ENCODE peak calls at places on chromosomes 4 and X, in seven cellular contexts. One of them, this sample, is unnamed.

GRCh38 chr4:139651282-139652194 is 14.1 kb upstream of the MGST2 start:
- DNase-seq in HCT116: peak; percentile 77
- DNase-seq in neural progenitor cell: peak; percentile 79
- DNase-seq in GM23248: peak; percentile 82
- DNase-seq in SK-N-SH: peak; percentile 64
- DNase-seq in GM23338: peak; percentile 89
- DNase-seq in OCI-LY7: peak; percentile 74
- DNase-seq in this sample: peak; percentile 68

GRCh38 chrX:51608071-51608470 is 10.6 kb downstream of the CENPVL3 start:
- DNase-seq in neural progenitor cell: no peak
- DNase-seq in GM23338: no peak
- DNase-seq in OCI-LY7: no peak
- DNase-seq in SK-N-SH: no peak
- DNase-seq in HCT116: no peak
- DNase-seq in GM23248: peak; percentile 57
- DNase-seq in this sample: no peak

GRCh38 chr4:15149234-15149841 is 147.1 kb downstream of the CPEB2 start:
- DNase-seq in GM23248: peak; percentile 65
- DNase-seq in HCT116: no peak
- DNase-seq in SK-N-SH: no peak
- DNase-seq in GM23338: no peak
- DNase-seq in OCI-LY7: no peak
- DNase-seq in neural progenitor cell: no peak
- DNase-seq in this sample: peak; percentile 13

GRCh38 chr4:116016201-116016600 is 902.8 kb upstream of the NDST4 start:
- DNase-seq in neural progenitor cell: no peak
- DNase-seq in HCT116: peak; percentile 18
- DNase-seq in GM23248: peak; percentile 58
- DNase-seq in OCI-LY7: no peak
- DNase-seq in GM23338: peak; percentile 12
- DNase-seq in SK-N-SH: no peak
- DNase-seq in this sample: peak; percentile 92

GRCh38 chr4:40915318-40916217 is 165.8 kb downstream of the NSUN7 start:
- DNase-seq in HCT116: no peak
- DNase-seq in OCI-LY7: no peak
- DNase-seq in GM23338: no peak
- DNase-seq in GM23248: peak; percentile 83
- DNase-seq in neural progenitor cell: peak; percentile 29
- DNase-seq in SK-N-SH: no peak
- DNase-seq in this sample: no peak

GRCh38 chr4:173217075-173217474 is 48.5 kb downstream of the GALNT7 start:
- DNase-seq in GM23338: no peak
- DNase-seq in GM23248: no peak
- DNase-seq in SK-N-SH: no peak
- DNase-seq in neural progenitor cell: no peak
- DNase-seq in HCT116: no peak
- DNase-seq in OCI-LY7: no peak
- DNase-seq in this sample: no peak

GRCh38 chrX:43750248-43750676 is 94.2 kb downstream of the MAOA start:
- DNase-seq in SK-N-SH: peak; percentile 48
- DNase-seq in GM23248: peak; percentile 59
- DNase-seq in neural progenitor cell: peak; percentile 80
- DNase-seq in OCI-LY7: peak; percentile 61
- DNase-seq in GM23338: peak; percentile 76
- DNase-seq in HCT116: peak; percentile 31
- DNase-seq in this sample: peak; percentile 71

GRCh38 chr4:70739496-70740337 is 18.0 kb downstream of the RUFY3 start:
- DNase-seq in OCI-LY7: no peak
- DNase-seq in GM23248: no peak
- DNase-seq in HCT116: no peak
- DNase-seq in neural progenitor cell: peak; percentile 26
- DNase-seq in SK-N-SH: no peak
- DNase-seq in GM23338: peak; percentile 21
- DNase-seq in this sample: no peak

GRCh38 chr4:77595361-77595973 is 10.2 kb upstream of the CXCL13 start:
- DNase-seq in SK-N-SH: no peak
- DNase-seq in neural progenitor cell: no peak
- DNase-seq in GM23248: no peak
- DNase-seq in OCI-LY7: no peak
- DNase-seq in GM23338: no peak
- DNase-seq in HCT116: no peak
- DNase-seq in this sample: no peak

GRCh38 chr4:101252721-101253120 is 94.6 kb downstream of the PPP3CA start:
- DNase-seq in SK-N-SH: no peak
- DNase-seq in OCI-LY7: no peak
- DNase-seq in neural progenitor cell: no peak
- DNase-seq in GM23338: no peak
- DNase-seq in GM23248: peak; percentile 39
- DNase-seq in HCT116: no peak
- DNase-seq in this sample: no peak

GRCh38 chrX:4263005-4263404 is 549.6 kb upstream of the PRKX start:
- DNase-seq in HCT116: no peak
- DNase-seq in GM23248: peak; percentile 2
- DNase-seq in GM23338: peak; percentile 49
- DNase-seq in SK-N-SH: peak; percentile 16
- DNase-seq in neural progenitor cell: peak; percentile 20
- DNase-seq in OCI-LY7: no peak
- DNase-seq in this sample: peak; percentile 52

GRCh38 chrX:139932901-139933796 is at the start of gene ATP11C:
- DNase-seq in GM23338: peak; percentile 78
- DNase-seq in SK-N-SH: peak; percentile 89
- DNase-seq in OCI-LY7: peak; percentile 86
- DNase-seq in HCT116: peak; percentile 47
- DNase-seq in GM23248: peak; percentile 87
- DNase-seq in neural progenitor cell: peak; percentile 88
- DNase-seq in this sample: peak; percentile 80

GRCh38 chr4:75046641-75047040 is 113.7 kb downstream of the PARM1 start:
- DNase-seq in neural progenitor cell: no peak
- DNase-seq in GM23338: no peak
- DNase-seq in HCT116: no peak
- DNase-seq in SK-N-SH: no peak
- DNase-seq in OCI-LY7: no peak
- DNase-seq in GM23248: no peak
- DNase-seq in this sample: no peak

GRCh38 chr4:6225469-6225868 is 25.1 kb upstream of the JAKMIP1 start:
- DNase-seq in HCT116: no peak
- DNase-seq in neural progenitor cell: peak; percentile 79
- DNase-seq in GM23338: peak; percentile 84
- DNase-seq in OCI-LY7: peak; percentile 23
- DNase-seq in SK-N-SH: no peak
- DNase-seq in GM23248: peak; percentile 43
- DNase-seq in this sample: peak; percentile 28

GRCh38 chrX:112628288-112628687 is 51.5 kb downstream of the LHFPL1 start:
- DNase-seq in neural progenitor cell: no peak
- DNase-seq in HCT116: no peak
- DNase-seq in GM23248: no peak
- DNase-seq in GM23338: no peak
- DNase-seq in SK-N-SH: no peak
- DNase-seq in OCI-LY7: no peak
- DNase-seq in this sample: no peak

GRCh38 chrX:129759576-129760061 is 20.1 kb upstream of the SASH3 start:
- DNase-seq in OCI-LY7: no peak
- DNase-seq in HCT116: no peak
- DNase-seq in GM23248: peak; percentile 53
- DNase-seq in SK-N-SH: no peak
- DNase-seq in neural progenitor cell: peak; percentile 34
- DNase-seq in GM23338: peak; percentile 2
- DNase-seq in this sample: peak; percentile 55

GRCh38 chr4:139872274-139872673 is 206.7 kb downstream of the MGST2 start:
- DNase-seq in GM23338: no peak
- DNase-seq in GM23248: peak; percentile 97
- DNase-seq in OCI-LY7: no peak
- DNase-seq in SK-N-SH: no peak
- DNase-seq in neural progenitor cell: no peak
- DNase-seq in HCT116: no peak
- DNase-seq in this sample: peak; percentile 87

GRCh38 chrX:47144626-47145407 is at the start of the genes NDUFB11 and RBM10:
- DNase-seq in SK-N-SH: peak; percentile 87
- DNase-seq in neural progenitor cell: peak; percentile 95
- DNase-seq in GM23338: peak; percentile 95
- DNase-seq in GM23248: peak; percentile 95
- DNase-seq in HCT116: peak; percentile 87
- DNase-seq in OCI-LY7: peak; percentile 94
- DNase-seq in this sample: peak; percentile 93

GRCh38 chr4:21769404-21770147 is 179.0 kb downstream of the KCNIP4 start:
- DNase-seq in OCI-LY7: no peak
- DNase-seq in GM23338: no peak
- DNase-seq in GM23248: peak; percentile 70
- DNase-seq in HCT116: no peak
- DNase-seq in neural progenitor cell: no peak
- DNase-seq in SK-N-SH: no peak
- DNase-seq in this sample: peak; percentile 79

GRCh38 chr4:60780874-60781273 is 419.3 kb upstream of the ADGRL3 start:
- DNase-seq in GM23248: no peak
- DNase-seq in SK-N-SH: no peak
- DNase-seq in OCI-LY7: no peak
- DNase-seq in neural progenitor cell: no peak
- DNase-seq in GM23338: no peak
- DNase-seq in HCT116: no peak
- DNase-seq in this sample: peak; percentile 77

GRCh38 chr4:68129793-68130192 is at the start of gene TMPRSS11F:
- DNase-seq in HCT116: peak; percentile 34
- DNase-seq in neural progenitor cell: no peak
- DNase-seq in GM23338: peak; percentile 36
- DNase-seq in SK-N-SH: no peak
- DNase-seq in OCI-LY7: no peak
- DNase-seq in GM23248: no peak
- DNase-seq in this sample: peak; percentile 78

GRCh38 chr4:126354784-126355183 is 1040.0 kb downstream of the FAT4 start:
- DNase-seq in HCT116: no peak
- DNase-seq in OCI-LY7: no peak
- DNase-seq in GM23248: no peak
- DNase-seq in neural progenitor cell: no peak
- DNase-seq in SK-N-SH: no peak
- DNase-seq in GM23338: no peak
- DNase-seq in this sample: peak; percentile 2

GRCh38 chr4:83216856-83217683 is 67.5 kb downstream of the COQ2 start:
- DNase-seq in HCT116: no peak
- DNase-seq in GM23338: no peak
- DNase-seq in GM23248: no peak
- DNase-seq in neural progenitor cell: no peak
- DNase-seq in OCI-LY7: no peak
- DNase-seq in SK-N-SH: no peak
- DNase-seq in this sample: no peak
- TF ChIP-seq EZH2phosphoT487 in HCT116: no peak
- TF ChIP-seq EZH2phosphoT487 in GM23338: no peak
- TF ChIP-seq EZH2phosphoT487 in GM23248: no peak
- TF ChIP-seq EZH2phosphoT487 in neural progenitor cell: no peak
- TF ChIP-seq EZH2phosphoT487 in OCI-LY7: no peak
- TF ChIP-seq EZH2phosphoT487 in SK-N-SH: no peak
- TF ChIP-seq EZH2phosphoT487 in this sample: no peak

GRCh38 chr4:105808030-105808429 is 87.2 kb upstream of the NPNT start:
- DNase-seq in GM23338: no peak
- DNase-seq in HCT116: no peak
- DNase-seq in OCI-LY7: no peak
- DNase-seq in SK-N-SH: no peak
- DNase-seq in GM23248: no peak
- DNase-seq in neural progenitor cell: no peak
- DNase-seq in this sample: no peak
- H3K4me3 ChIP-seq in GM23338: no peak overlapping the region
- H3K4me3 ChIP-seq in HCT116: no peak overlapping the region
- H3K4me3 ChIP-seq in OCI-LY7: no peak overlapping the region
- H3K4me3 ChIP-seq in SK-N-SH: peak overlapping the region; percentile 44
- H3K4me3 ChIP-seq in GM23248: no peak overlapping the region
- H3K4me3 ChIP-seq in neural progenitor cell: no peak overlapping the region
- H3K4me3 ChIP-seq in this sample: no peak overlapping the region

GRCh38 chr4:88880001-88880400 is 177.0 kb downstream of the FAM13A start:
- DNase-seq in SK-N-SH: no peak
- DNase-seq in HCT116: no peak
- DNase-seq in GM23248: no peak
- DNase-seq in GM23338: no peak
- DNase-seq in OCI-LY7: no peak
- DNase-seq in neural progenitor cell: no peak
- DNase-seq in this sample: no peak
- H3K27ac ChIP-seq in SK-N-SH: no peak overlapping the region
- H3K27ac ChIP-seq in HCT116: no peak overlapping the region
- H3K27ac ChIP-seq in GM23248: no peak overlapping the region
- H3K27ac ChIP-seq in GM23338: no peak overlapping the region
- H3K27ac ChIP-seq in OCI-LY7: no peak overlapping the region
- H3K27ac ChIP-seq in neural progenitor cell: no peak overlapping the region
- H3K27ac ChIP-seq in this sample: no peak overlapping the region

GRCh38 chr4:19678763-19679162 is 572.9 kb upstream of the SLIT2 start:
- DNase-seq in OCI-LY7: no peak
- DNase-seq in GM23248: peak; percentile 69
- DNase-seq in SK-N-SH: no peak
- DNase-seq in GM23338: no peak
- DNase-seq in HCT116: no peak
- DNase-seq in neural progenitor cell: no peak
- DNase-seq in this sample: peak; percentile 4

GRCh38 chr4:19675172-19675811 is 576.4 kb upstream of the SLIT2 start:
- DNase-seq in SK-N-SH: no peak
- DNase-seq in GM23248: peak; percentile 61
- DNase-seq in OCI-LY7: peak; percentile 79
- DNase-seq in neural progenitor cell: no peak
- DNase-seq in HCT116: no peak
- DNase-seq in GM23338: no peak
- DNase-seq in this sample: no peak
- TF ChIP-seq EZH2phosphoT487 in SK-N-SH: no peak
- TF ChIP-seq EZH2phosphoT487 in GM23248: no peak
- TF ChIP-seq EZH2phosphoT487 in OCI-LY7: no peak
- TF ChIP-seq EZH2phosphoT487 in neural progenitor cell: no peak
- TF ChIP-seq EZH2phosphoT487 in HCT116: no peak
- TF ChIP-seq EZH2phosphoT487 in GM23338: no peak
- TF ChIP-seq EZH2phosphoT487 in this sample: no peak

GRCh38 chr4:182531555-182532162 is 288.5 kb downstream of the TENM3 start:
- DNase-seq in SK-N-SH: no peak
- DNase-seq in HCT116: no peak
- DNase-seq in OCI-LY7: no peak
- DNase-seq in GM23338: no peak
- DNase-seq in GM23248: peak; percentile 2
- DNase-seq in neural progenitor cell: no peak
- DNase-seq in this sample: no peak
- H3K4me3 ChIP-seq in SK-N-SH: no peak overlapping the region
- H3K4me3 ChIP-seq in HCT116: no peak overlapping the region
- H3K4me3 ChIP-seq in OCI-LY7: no peak overlapping the region
- H3K4me3 ChIP-seq in GM23338: no peak overlapping the region
- H3K4me3 ChIP-seq in GM23248: no peak overlapping the region
- H3K4me3 ChIP-seq in neural progenitor cell: no peak overlapping the region
- H3K4me3 ChIP-seq in this sample: no peak overlapping the region

DNA sequence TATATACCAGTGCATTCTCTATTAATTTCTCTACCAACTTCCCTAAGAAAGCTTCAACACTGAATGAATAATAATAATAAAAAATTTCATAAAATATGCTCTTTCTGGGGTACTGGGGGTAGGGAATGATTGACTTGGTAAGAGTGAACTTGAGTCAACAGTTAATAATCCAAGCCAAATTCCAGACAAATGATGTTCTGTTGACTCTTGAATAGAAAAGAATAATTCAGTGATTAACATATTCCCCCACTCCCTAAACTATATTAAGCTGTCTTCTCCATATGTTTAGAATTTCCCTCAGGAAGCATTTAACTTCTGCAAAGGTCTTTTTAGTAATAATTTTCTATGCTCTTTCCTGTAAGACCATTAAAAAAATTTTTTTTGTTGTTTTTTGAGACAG is 12.3 kb downstream of the PGRMC2 start:
- DNase-seq in OCI-LY7: no peak
- DNase-seq in neural progenitor cell: no peak
- DNase-seq in GM23338: no peak
- DNase-seq in SK-N-SH: no peak
- DNase-seq in GM23248: peak; percentile 58
- DNase-seq in HCT116: no peak
- DNase-seq in this sample: peak; percentile 54
- H3K27ac ChIP-seq in OCI-LY7: no peak overlapping the region
- H3K27ac ChIP-seq in neural progenitor cell: no peak overlapping the region
- H3K27ac ChIP-seq in GM23338: no peak overlapping the region
- H3K27ac ChIP-seq in SK-N-SH: peak overlapping the region; percentile 29
- H3K27ac ChIP-seq in GM23248: peak overlapping the region; percentile 31
- H3K27ac ChIP-seq in HCT116: no peak overlapping the region
- H3K27ac ChIP-seq in this sample: peak overlapping the region; percentile 10